ENCODE peak calls at places on chromosomes 5 and 9, in six cellular contexts. N is coronary artery, Q is ovary, C is Peyer's patch, K is B cell, S is keratinocyte. J is an unnamed sample.

GRCh38 chr9:88535226-88535931 is 401 bp downstream of the NXNL2 start:
- DNase-seq in N (no peak), Q (peak; percentile 65), C (no peak), K (no peak), S (no peak), J (no peak)

GRCh38 chr5:15499528-15500325 is at the start of gene FBXL7:
- DNase-seq in N (peak; percentile 87), Q (peak; percentile 84), C (no peak), K (no peak), S (no peak), J (peak; percentile 13)

GRCh38 chr5:34534237-34535108 is 121.7 kb upstream of the RAI14 start:
- DNase-seq in N (no peak), Q (no peak), C (no peak), K (no peak), S (no peak), J (no peak)

GRCh38 chr5:16464664-16465543 is 696 bp downstream of the ZNF622 start:
- DNase-seq in N (no peak), Q (no peak), C (no peak), K (no peak), S (no peak), J (no peak)

GRCh38 chr5:57832873-57833272 is 350.3 kb upstream of the ACTBL2 start:
- DNase-seq in N (no peak), Q (no peak), C (no peak), K (no peak), S (no peak), J (no peak)

GRCh38 chr9:135804588-135805421 is 102.5 kb downstream of the CAMSAP1 start:
- DNase-seq in N (no peak), Q (no peak), C (no peak), K (no peak), S (no peak), J (no peak)

GRCh38 chr9:18778846-18779245 is 254.2 kb downstream of the SAXO1 start:
- DNase-seq in N (no peak), Q (no peak), C (no peak), K (no peak), S (no peak), J (no peak)

GRCh38 chr9:6575324-6575758 is 70.2 kb downstream of the GLDC start:
- DNase-seq in N (no peak), Q (no peak), C (peak; percentile 50), K (peak; percentile 74), S (no peak), J (peak; percentile 48)

GRCh38 chr9:123058834-123059233 is 25.4 kb downstream of the GPR21 start:
- DNase-seq in N (no peak), Q (no peak), C (no peak), K (no peak), S (no peak), J (no peak)

GRCh38 chr9:108953983-108954574 is 19.9 kb downstream of the ABITRAM start:
- DNase-seq in N (no peak), Q (no peak), C (no peak), K (no peak), S (no peak), J (peak; percentile 43)

GRCh38 chr9:88258587-88258986 is 120.3 kb upstream of the SPATA31C2 start:
- DNase-seq in N (no peak), Q (peak; percentile 47), C (no peak), K (no peak), S (no peak), J (no peak)

GRCh38 chr9:33109850-33110595 is 33.5 kb upstream of the SMU1 start:
- DNase-seq in N (no peak), Q (no peak), C (no peak), K (no peak), S (no peak), J (no peak)

GRCh38 chr5:177471610-177472356 is 1.7 kb downstream of the DBN1 start:
- DNase-seq in N (no peak), Q (no peak), C (no peak), K (no peak), S (no peak), J (no peak)

GRCh38 chr5:14917719-14918118 is 46.1 kb upstream of the ANKH start:
- DNase-seq in N (no peak), Q (no peak), C (no peak), K (no peak), S (no peak), J (no peak)

GRCh38 chr9:16213781-16214515 is 656.5 kb downstream of the BNC2 start:
- DNase-seq in N (peak; percentile 82), Q (peak; percentile 78), C (no peak), K (no peak), S (no peak), J (no peak)

GRCh38 chr9:21017092-21017491 is 14.3 kb downstream of the HACD4 start:
- DNase-seq in N (no peak), Q (no peak), C (no peak), K (no peak), S (no peak), J (no peak)

GRCh38 chr5:1193591-1193985 is 7.8 kb upstream of the SLC6A19 start:
- DNase-seq in N (no peak), Q (no peak), C (no peak), K (no peak), S (no peak), J (no peak)

DNA sequence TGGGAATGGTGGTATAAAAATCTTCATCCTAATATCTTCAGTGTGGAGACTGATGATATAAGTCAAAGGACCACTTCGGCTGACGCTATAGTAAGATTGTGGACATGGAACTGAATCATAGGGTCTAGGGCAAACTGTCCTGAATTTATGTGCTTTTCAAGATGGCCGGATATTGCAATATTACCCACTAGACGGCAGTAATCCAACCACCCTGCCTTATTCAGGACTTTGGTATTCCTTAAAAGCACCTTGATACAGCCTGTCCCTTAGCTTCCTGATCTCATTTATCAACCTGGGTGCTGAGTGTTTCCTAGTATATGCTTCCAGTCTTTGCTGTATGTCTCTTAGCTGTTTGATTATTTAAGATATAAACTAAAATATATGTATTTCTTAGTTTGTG is 71.2 kb upstream of the COX7C start:
- DNase-seq in N (no peak), Q (no peak), C (no peak), K (no peak), S (no peak), J (no peak)
- TF ChIP-seq CTCF in N (no peak), Q (no peak), C (no peak), K (no peak), S (no peak), J (no peak)

DNA sequence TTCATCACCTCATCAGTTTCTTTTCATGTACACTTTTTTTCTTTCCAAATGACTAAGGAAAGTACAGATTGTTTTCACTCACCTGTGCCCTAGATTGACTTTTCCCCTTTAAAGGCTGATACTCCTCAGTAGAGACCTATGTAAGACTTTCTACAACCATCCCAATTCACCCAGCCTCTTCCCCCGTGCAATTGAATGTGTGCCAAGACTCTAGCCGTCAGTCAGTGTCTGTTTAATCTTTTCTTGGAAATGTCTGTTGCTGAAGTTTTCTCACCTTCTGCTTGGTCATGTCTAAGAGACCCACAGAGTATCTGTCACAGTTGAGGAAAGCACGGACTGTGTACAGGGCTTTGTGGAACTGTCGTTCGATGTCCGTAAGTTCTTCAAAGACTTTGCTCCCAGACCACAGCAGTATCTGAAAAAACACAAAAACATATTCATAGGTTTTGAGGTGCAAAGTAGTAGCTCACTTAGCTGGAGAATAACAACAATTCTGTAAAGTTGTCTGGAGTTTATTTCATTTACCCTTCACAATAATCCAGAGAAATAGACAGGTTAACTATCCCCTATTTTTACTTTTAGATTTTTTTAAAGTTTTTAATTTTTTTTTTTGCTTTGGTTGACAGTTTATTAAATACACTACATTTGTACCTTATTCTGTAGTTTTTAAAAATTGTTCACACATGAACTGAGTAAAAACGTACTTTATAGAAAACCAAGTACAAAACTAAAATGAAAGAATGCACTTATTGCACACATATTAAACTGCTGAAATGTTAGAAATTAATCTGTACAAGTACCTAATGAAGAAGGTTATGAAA is 13.6 kb downstream of the PDE6A start:
- DNase-seq in N (no peak), Q (no peak), C (no peak), K (no peak), S (no peak), J (no peak)
- TF ChIP-seq CTCF in N (no peak), Q (no peak), C (no peak), K (no peak), S (no peak), J (no peak)

GRCh38 chr5:146390469-146390868 is 51.8 kb downstream of the POU4F3 start:
- DNase-seq in N (no peak), Q (no peak), C (no peak), K (no peak), S (no peak), J (no peak)
- TF ChIP-seq CTCF in N (no peak), Q (no peak), C (no peak), K (no peak), S (peak; percentile 28), J (peak; percentile 23)

DNA sequence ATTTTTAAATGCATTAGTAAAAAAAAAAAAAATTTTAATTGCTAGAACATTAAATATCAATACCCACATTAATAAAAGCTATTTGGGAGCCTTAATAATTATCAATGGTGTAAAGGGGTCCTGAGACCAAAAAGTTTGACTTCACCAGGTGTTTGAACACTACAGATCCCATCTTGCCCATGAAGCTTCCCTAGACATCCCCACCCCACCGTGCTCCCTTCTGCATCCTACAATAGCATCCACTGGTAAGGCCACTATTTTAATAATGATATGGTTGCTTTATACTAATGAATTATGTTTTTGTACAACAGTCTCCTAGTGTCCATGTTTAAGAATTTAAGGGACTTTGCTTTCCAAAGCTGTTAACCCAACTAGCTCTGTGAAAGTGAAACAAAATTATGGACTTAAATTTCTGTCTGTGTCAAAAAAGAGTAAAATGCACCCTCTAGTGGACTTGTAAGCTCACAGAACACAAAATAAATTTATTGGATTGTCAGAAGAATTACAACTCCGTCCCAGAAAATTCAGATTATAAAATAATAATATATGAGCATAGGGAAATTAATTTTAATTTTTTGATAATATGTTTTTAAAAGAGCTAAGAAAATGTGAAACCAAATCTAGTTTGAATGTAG is 76.0 kb downstream of the ARL15 start:
- DNase-seq in N (no peak), Q (no peak), C (no peak), K (no peak), S (no peak), J (peak; percentile 43)
- TF ChIP-seq CTCF in N (peak; percentile 25), Q (peak; percentile 10), C (peak; percentile 35), K (peak; percentile 60), S (peak; percentile 35), J (peak; percentile 50)

GRCh38 chr5:109989994-109990722 is 300.4 kb downstream of the MAN2A1 start:
- DNase-seq in N (no peak), Q (no peak), C (no peak), K (no peak), S (no peak), J (no peak)
- TF ChIP-seq CTCF in N (no peak), Q (no peak), C (no peak), K (no peak), S (no peak), J (no peak)

DNA sequence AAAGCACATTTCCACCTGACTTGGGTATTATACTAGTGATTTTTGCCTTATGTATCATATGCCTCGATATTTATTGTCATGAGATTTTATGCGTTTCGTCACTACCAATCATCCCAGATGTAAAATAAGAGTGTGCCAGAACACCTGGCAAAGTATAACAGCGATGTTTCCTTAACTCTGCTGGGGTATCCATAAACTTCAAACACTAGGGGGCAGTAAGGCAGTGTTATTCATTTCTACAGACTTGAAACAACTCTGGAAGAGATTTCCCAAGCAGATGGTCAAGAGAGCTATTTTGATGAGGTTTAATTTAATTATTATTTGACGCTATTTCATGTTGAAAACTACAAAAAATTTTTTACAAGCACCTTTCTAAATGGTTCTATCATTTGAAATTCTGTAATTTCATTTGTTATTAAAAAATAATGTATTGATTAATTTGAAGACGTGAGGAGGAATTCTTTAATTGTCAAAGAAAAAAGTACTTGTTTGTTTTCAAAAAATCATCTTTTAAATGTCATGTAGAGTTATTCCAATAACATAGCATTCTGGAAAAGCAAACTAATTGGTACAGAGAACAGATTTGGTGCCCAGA is 388.5 kb upstream of the CTNND2 start:
- DNase-seq in N (no peak), Q (no peak), C (no peak), K (no peak), S (no peak), J (no peak)
- TF ChIP-seq CTCF in N (no peak), Q (no peak), C (no peak), K (no peak), S (no peak), J (no peak)

J was measured in GM10248.